ENCODE peak calls at places on chromosomes 6 and 20, in nine cellular contexts. O is HCT116, R is neural progenitor cell, W is GM23248, B is PC-3, Z is MM.1S, P is hepatocyte, A is SK-N-SH, L is OCI-LY7. X is an unnamed sample.
A peak's percentile ranks its signal among the peaks of the same experiment; 100 is the strongest.

GRCh38 chr6:39669117-39669690 is 56.0 kb downstream of the KIF6 start:
- DNase-seq in Z (no peak), P (no peak), L (no peak), W (peak; percentile 46), O (no peak), A (no peak), B (no peak), R (no peak), X (peak; percentile 23)

GRCh38 chr6:36226648-36227047 is 30.1 kb downstream of the BRPF3 start:
- DNase-seq in Z (no peak), B (no peak), W (no peak), A (no peak), O (no peak), R (no peak), L (no peak), P (no peak), X (no peak)

GRCh38 chr6:132322398-132322797 is 78.9 kb downstream of the MOXD1 start:
- DNase-seq in A (no peak), W (peak; percentile 79), O (no peak), P (no peak), L (no peak), B (no peak), Z (no peak), R (no peak), X (no peak)

GRCh38 chr6:52221302-52221701 is 23.0 kb downstream of the IL17F start:
- DNase-seq in A (no peak), O (no peak), Z (peak; percentile 76), R (no peak), W (no peak), L (no peak), P (no peak), B (no peak), X (no peak)

GRCh38 chr6:37779902-37780628 is 39.5 kb upstream of the ZFAND3 start:
- DNase-seq in R (peak; percentile 42), P (no peak), A (no peak), L (no peak), O (no peak), B (no peak), Z (no peak), W (no peak), X (peak; percentile 7)

GRCh38 chr6:30006170-30007131 is 54.6 kb upstream of the POLR1H start:
- DNase-seq in Z (no peak), O (no peak), A (peak; percentile 19), W (peak; percentile 60), P (peak; percentile 28), L (no peak), B (no peak), R (peak; percentile 46), X (peak; percentile 53)

GRCh38 chr6:149211046-149211571 is 106.4 kb upstream of the TAB2 start:
- DNase-seq in O (no peak), A (no peak), B (peak; percentile 10), R (no peak), P (no peak), L (peak; percentile 58), Z (no peak), W (peak; percentile 73), X (no peak)

GRCh38 chr6:37507082-37507481 is 7.4 kb upstream of the CCDC167 start:
- DNase-seq in L (no peak), Z (no peak), B (no peak), A (peak; percentile 50), P (no peak), W (no peak), R (no peak), O (no peak), X (peak; percentile 53)

GRCh38 chr6:3293271-3294155 is 34.8 kb downstream of the PSMG4 start:
- DNase-seq in Z (no peak), A (no peak), W (no peak), L (no peak), P (no peak), O (no peak), B (no peak), R (no peak), X (no peak)

GRCh38 chr6:149236584-149236983 is 80.9 kb upstream of the TAB2 start:
- DNase-seq in O (no peak), B (no peak), L (no peak), R (no peak), W (no peak), Z (no peak), P (no peak), A (peak; percentile 68), X (no peak)

GRCh38 chr20:33532753-33533459 is 43.0 kb downstream of the CBFA2T2 start:
- DNase-seq in O (no peak), R (no peak), W (peak; percentile 17), L (no peak), A (no peak), Z (no peak), P (peak; percentile 40), B (no peak), X (no peak)

GRCh38 chr20:49786226-49786625 is 26.4 kb upstream of the SLC9A8 start:
- DNase-seq in L (no peak), P (no peak), R (no peak), O (no peak), W (no peak), A (no peak), Z (peak; percentile 57), B (no peak), X (no peak)

GRCh38 chr6:69732045-69732444 is 64.8 kb downstream of the LMBRD1 start:
- DNase-seq in Z (no peak), O (no peak), R (no peak), A (no peak), P (no peak), B (no peak), L (no peak), W (peak; percentile 42), X (no peak)

GRCh38 chr6:69735029-69735428 is 61.8 kb downstream of the LMBRD1 start:
- DNase-seq in Z (no peak), A (no peak), R (no peak), O (no peak), L (no peak), W (no peak), P (no peak), B (peak; percentile 2), X (no peak)

GRCh38 chr6:69732640-69733039 is 64.2 kb downstream of the LMBRD1 start:
- DNase-seq in B (peak; percentile 38), P (peak; percentile 19), W (peak; percentile 19), O (no peak), L (peak; percentile 23), R (no peak), Z (no peak), A (no peak), X (no peak)

DNA sequence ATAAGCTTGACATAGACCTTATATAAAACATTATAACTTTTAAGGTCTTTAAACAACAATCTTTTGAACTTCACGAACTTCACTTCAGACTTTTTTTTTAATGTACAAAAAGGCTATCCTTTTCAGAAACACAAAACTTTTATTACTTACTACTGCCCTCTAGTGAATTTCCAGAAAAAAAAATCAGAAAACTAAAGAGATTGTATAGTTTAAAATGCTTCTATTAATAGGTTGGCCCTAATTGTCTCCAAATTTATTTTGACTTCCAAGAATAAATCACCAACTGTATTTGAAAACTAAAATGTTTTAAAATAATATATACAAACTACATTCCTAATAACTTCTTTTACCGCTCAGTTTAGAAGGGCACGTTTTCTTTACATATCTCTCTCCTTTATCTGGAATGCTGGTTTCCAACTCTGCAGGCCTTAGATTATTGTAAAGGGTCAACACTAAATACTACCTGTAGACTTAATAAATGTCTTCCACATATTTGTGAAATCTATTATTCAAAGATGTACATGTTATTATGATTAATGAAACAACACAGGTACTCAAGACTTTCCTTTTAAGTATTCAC is 66.8 kb downstream of the LMBRD1 start:
- DNase-seq in Z (peak; percentile 7), O (no peak), W (peak; percentile 23), A (no peak), L (peak; percentile 2), R (no peak), B (peak; percentile 8), P (no peak), X (no peak)
- TF ChIP-seq EZH2phosphoT487 in Z (no peak), O (no peak), W (no peak), A (no peak), L (no peak), R (no peak), B (no peak), P (no peak), X (no peak)

GRCh38 chr6:135535989-135536414 is 38.5 kb upstream of the AHI1 start:
- DNase-seq in O (peak; percentile 31), W (peak; percentile 88), B (peak; percentile 78), Z (peak; percentile 54), A (peak; percentile 37), R (peak; percentile 48), L (peak; percentile 52), P (peak; percentile 65), X (peak; percentile 83)

GRCh38 chr6:135532559-135532958 is 35.0 kb upstream of the AHI1 start:
- DNase-seq in B (no peak), R (no peak), L (no peak), W (no peak), A (no peak), Z (no peak), O (no peak), P (no peak), X (no peak)

GRCh38 chr6:135534773-135535380 is 37.3 kb upstream of the AHI1 start:
- DNase-seq in O (no peak), Z (no peak), W (peak; percentile 66), L (no peak), P (no peak), R (no peak), A (no peak), B (peak; percentile 51), X (no peak)

GRCh38 chr6:135540207-135540877 is 42.8 kb upstream of the AHI1 start:
- DNase-seq in R (no peak), P (peak; percentile 10), O (no peak), Z (peak; percentile 15), L (no peak), W (peak; percentile 43), A (no peak), B (peak; percentile 5), X (no peak)

DNA sequence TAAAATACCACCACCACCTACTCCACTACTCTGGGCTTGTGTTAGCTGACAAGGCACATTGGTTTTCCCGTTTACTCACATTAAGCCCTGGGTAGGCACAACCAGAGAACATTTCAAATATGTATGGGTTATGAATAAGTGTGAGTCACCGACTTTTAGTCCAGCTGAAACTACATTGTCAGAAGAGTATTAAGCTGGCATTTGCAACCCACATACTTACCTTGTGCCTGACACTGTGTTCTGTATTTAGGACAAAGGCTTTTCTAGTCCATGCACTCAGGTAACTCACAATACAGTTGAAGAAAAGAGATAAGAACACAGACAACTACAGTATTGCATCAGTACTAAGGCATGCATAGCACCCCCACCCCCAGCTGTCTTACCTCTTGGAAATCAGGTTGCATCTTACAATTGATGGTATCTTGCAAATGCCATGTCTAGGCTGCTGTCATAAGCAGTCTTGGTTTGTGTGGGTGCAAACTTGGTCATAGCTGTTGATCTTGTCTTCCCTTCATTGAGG is 40.3 kb upstream of the AHI1 start:
- DNase-seq in R (no peak), O (peak; percentile 34), W (peak; percentile 89), A (no peak), L (no peak), P (no peak), B (peak; percentile 82), Z (peak; percentile 40), X (peak; percentile 53)
- TF ChIP-seq EZH2phosphoT487 in R (no peak), O (no peak), W (no peak), A (no peak), L (no peak), P (no peak), B (no peak), Z (no peak), X (no peak)

GRCh38 chr6:79170915-79171314 is 63.6 kb downstream of the HMGN3 start:
- DNase-seq in P (no peak), A (no peak), B (peak; percentile 76), R (no peak), L (no peak), O (no peak), Z (no peak), W (no peak), X (no peak)
- TF ChIP-seq EZH2phosphoT487 in P (no peak), A (no peak), B (no peak), R (no peak), L (no peak), O (no peak), Z (no peak), W (no peak), X (no peak)

GRCh38 chr6:43254846-43255245 is 11.6 kb downstream of the TTBK1 start:
- DNase-seq in O (no peak), P (no peak), R (no peak), Z (no peak), A (no peak), B (no peak), W (no peak), L (no peak), X (no peak)
- TF ChIP-seq EZH2phosphoT487 in O (no peak), P (no peak), R (no peak), Z (no peak), A (no peak), B (no peak), W (no peak), L (no peak), X (no peak)

X was measured in GM23338.